ENCODE peak calls at places on chromosomes 3 and 15, in six cellular contexts. G, C, T, I, K and U are unnamed samples. For H3K27me3, the result is how much of the 10 kb centered on the place peaks cover.

GRCh38 chr3:184688251-184688851 is 23.5 kb downstream of the MAGEF1 start:
- DNase-seq in G (no peak), C (peak), T (peak), I (no peak), K (peak), U (peak)

GRCh38 chr3:76264911-76265310 is 479.6 kb upstream of the ZNF717 start:
- DNase-seq in G (no peak), C (no peak), T (no peak), I (no peak), K (no peak), U (no peak)

GRCh38 chr3:56939759-56940323 is 120.6 kb upstream of the SPATA12 start:
- DNase-seq in G (no peak), C (no peak), T (peak), I (no peak), K (no peak), U (no peak)

GRCh38 chr15:38312190-38312589 is 59.6 kb downstream of the SPRED1 start:
- DNase-seq in G (no peak), C (no peak), T (no peak), I (no peak), K (no peak), U (no peak)

GRCh38 chr15:71079208-71080044 is 35.8 kb upstream of the THSD4 start:
- DNase-seq in G (no peak), C (no peak), T (no peak), I (no peak), K (peak), U (peak)

GRCh38 chr3:143895805-143896204 is 47.5 kb upstream of the SLC9A9 start:
- DNase-seq in G (peak), C (no peak), T (no peak), I (no peak), K (peak), U (no peak)

GRCh38 chr15:65298731-65299130 is 2.9 kb downstream of the RNU5A-1 start:
- DNase-seq in G (no peak), C (peak), T (no peak), I (no peak), K (no peak), U (no peak)

GRCh38 chr3:52384009-52384761 is 60.7 kb downstream of the SEMA3G start:
- DNase-seq in G (no peak), C (no peak), T (no peak), I (no peak), K (no peak), U (no peak)

GRCh38 chr15:61404567-61404966 is 175.5 kb upstream of the RORA start:
- DNase-seq in G (no peak), C (no peak), T (no peak), I (no peak), K (no peak), U (no peak)

GRCh38 chr3:10527295-10528016 is 22.1 kb upstream of the ATP2B2 start:
- DNase-seq in G (no peak), C (no peak), T (no peak), I (no peak), K (no peak), U (no peak)

GRCh38 chr3:45701167-45701867 is 12.1 kb downstream of the SACM1L start:
- DNase-seq in G (no peak), C (no peak), T (no peak), I (no peak), K (no peak), U (no peak)

GRCh38 chr3:132283440-132283839 is 33.8 kb upstream of the ACP3 start:
- DNase-seq in G (no peak), C (no peak), T (peak), I (no peak), K (peak), U (no peak)

GRCh38 chr3:186425788-186426730 is 64.0 kb upstream of the DGKG start:
- DNase-seq in G (no peak), C (no peak), T (peak), I (no peak), K (peak), U (peak)

GRCh38 chr3:194998948-194999347 is 272.0 kb downstream of the XXYLT1 start:
- DNase-seq in G (no peak), C (no peak), T (no peak), I (no peak), K (no peak), U (no peak)

GRCh38 chr3:181739628-181740027 is 27.9 kb downstream of the SOX2 start:
- DNase-seq in G (no peak), C (no peak), T (no peak), I (no peak), K (no peak), U (peak)

GRCh38 chr3:135757421-135757820 is 208.1 kb upstream of the PPP2R3A start:
- DNase-seq in G (no peak), C (no peak), T (no peak), I (no peak), K (no peak), U (no peak)

GRCh38 chr15:30038667-30039523 is 43.9 kb upstream of the GOLGA8J start:
- DNase-seq in G (no peak), C (no peak), T (no peak), I (no peak), K (no peak), U (peak)

GRCh38 chr3:45978348-45978747 is 17.3 kb downstream of the FYCO1 start:
- DNase-seq in G (peak), C (no peak), T (no peak), I (no peak), K (no peak), U (no peak)

GRCh38 chr3:172699070-172699469 is 11.8 kb downstream of the NCEH1 start:
- DNase-seq in G (no peak), C (no peak), T (no peak), I (no peak), K (no peak), U (no peak)

GRCh38 chr15:99427210-99427609 is 138.6 kb upstream of the MEF2A start:
- DNase-seq in G (no peak), C (no peak), T (no peak), I (peak), K (no peak), U (no peak)

GRCh38 chr3:151227438-151228290 is 24.6 kb upstream of the GPR171 start:
- DNase-seq in G (peak), C (peak), T (peak), I (peak), K (peak), U (peak)

GRCh38 chr3:4979401-4980228 is at the start of gene BHLHE40:
- DNase-seq in G (peak), C (no peak), T (no peak), I (peak), K (peak), U (peak)

GRCh38 chr3:162643245-162643644 is 1146.6 kb downstream of the OTOL1 start:
- DNase-seq in G (no peak), C (no peak), T (no peak), I (no peak), K (peak), U (no peak)

GRCh38 chr3:177777699-177778098 is 580.4 kb upstream of the TBL1XR1 start:
- DNase-seq in G (peak), C (peak), T (peak), I (no peak), K (peak), U (peak)

GRCh38 chr3:159764211-159765024 is 224.2 kb upstream of the IL12A start:
- DNase-seq in G (peak), C (peak), T (peak), I (peak), K (peak), U (no peak)

GRCh38 chr15:22903961-22904534 is 65.6 kb downstream of the NIPA2 start:
- DNase-seq in G (no peak), C (no peak), T (peak), I (no peak), K (no peak), U (no peak)

GRCh38 chr3:16069149-16069922 is 105.1 kb upstream of the GALNT15 start:
- DNase-seq in G (no peak), C (no peak), T (no peak), I (no peak), K (peak), U (peak)

GRCh38 chr3:138848696-138849095 is 14.0 kb upstream of the PIK3CB start:
- DNase-seq in G (no peak), C (no peak), T (no peak), I (no peak), K (no peak), U (no peak)

GRCh38 chr15:90362936-90363212 is 10.8 kb downstream of the ZNF774 start:
- DNase-seq in G (no peak), C (no peak), T (no peak), I (no peak), K (peak), U (peak)

GRCh38 chr3:172074027-172074426 is 34.6 kb downstream of the FNDC3B start:
- DNase-seq in G (no peak), C (no peak), T (no peak), I (no peak), K (no peak), U (no peak)

GRCh38 chr15:72034859-72035650 is 82.9 kb downstream of the MYO9A start:
- DNase-seq in G (no peak), C (no peak), T (no peak), I (no peak), K (no peak), U (peak)

GRCh38 chr3:114110439-114110838 is 53.9 kb downstream of the QTRT2 start:
- DNase-seq in G (no peak), C (no peak), T (peak), I (no peak), K (no peak), U (no peak)

GRCh38 chr3:178236555-178237277 is 299.5 kb upstream of the KCNMB2 start:
- DNase-seq in G (no peak), C (no peak), T (no peak), I (no peak), K (peak), U (no peak)

GRCh38 chr15:48924528-48925393 is 39.0 kb downstream of the SHC4 start:
- DNase-seq in G (no peak), C (no peak), T (no peak), I (no peak), K (peak), U (no peak)

DNA sequence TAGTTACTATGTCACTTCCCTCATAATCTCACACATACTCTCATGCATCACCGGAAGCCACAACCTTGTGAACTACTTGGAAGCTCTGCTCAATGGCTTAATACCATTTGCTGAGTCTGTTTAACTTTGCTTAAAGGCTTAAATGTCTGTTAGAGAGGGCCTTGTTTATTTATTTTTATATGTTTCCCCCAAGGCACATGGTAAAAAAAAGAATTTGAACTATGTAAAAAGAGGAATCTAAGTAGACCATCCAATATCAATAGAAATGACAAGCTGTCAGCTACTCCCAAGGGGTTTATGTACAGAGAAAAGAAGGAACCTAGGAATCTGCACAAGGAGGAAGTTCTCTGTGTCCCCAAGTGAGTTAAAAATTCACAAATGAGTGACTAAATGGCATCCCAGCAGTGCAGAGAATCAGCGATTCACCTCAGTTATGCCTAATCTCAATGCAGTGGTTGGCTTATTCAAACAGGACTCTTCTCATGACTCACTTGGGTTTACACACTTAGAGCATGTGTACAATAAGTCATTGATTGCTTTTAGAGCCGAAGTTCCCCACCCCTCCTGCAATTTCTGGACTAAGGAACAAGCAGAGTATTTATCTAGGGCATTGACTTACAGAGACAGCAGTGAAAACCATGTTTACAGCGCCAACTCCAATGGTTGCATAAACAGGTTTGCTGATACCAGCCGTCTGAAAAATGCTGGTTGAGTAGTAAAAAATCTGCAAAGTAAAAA is 24.4 kb downstream of the SLC2A2 start:
- DNase-seq in G (no peak), C (no peak), T (no peak), I (no peak), K (peak), U (peak)
- H3K4me3 ChIP-seq in G (no peak), C (no peak), T (no peak), I (no peak), K (no peak), U (no peak)

GRCh38 chr3:141050913-141051632 is at the start of gene SPSB4:
- DNase-seq in G (no peak), C (no peak), T (peak), I (peak), K (peak), U (peak)
- H3K27me3 ChIP-seq in G (under half), C (under half), T (under half), I (under half), K (under half), U (half or more)

GRCh38 chr15:59439571-59439970 is 1.6 kb downstream of the FAM81A start:
- DNase-seq in G (no peak), C (no peak), T (no peak), I (no peak), K (no peak), U (no peak)

GRCh38 chr15:59436774-59437472 is 1.1 kb upstream of the FAM81A start:
- DNase-seq in G (no peak), C (no peak), T (no peak), I (no peak), K (no peak), U (no peak)

GRCh38 chr15:59438891-59439290 is 905 bp downstream of the FAM81A start:
- DNase-seq in G (no peak), C (peak), T (no peak), I (no peak), K (no peak), U (no peak)

GRCh38 chr15:59437777-59438574 is at the start of gene FAM81A:
- DNase-seq in G (peak), C (peak), T (peak), I (peak), K (peak), U (peak)

GRCh38 chr15:59437473-59437776 is 561 bp upstream of the FAM81A start:
- DNase-seq in G (no peak), C (peak), T (peak), I (no peak), K (no peak), U (no peak)
- H3K4me3 ChIP-seq in G (peak), C (peak), T (peak), I (peak), K (peak), U (peak)

DNA sequence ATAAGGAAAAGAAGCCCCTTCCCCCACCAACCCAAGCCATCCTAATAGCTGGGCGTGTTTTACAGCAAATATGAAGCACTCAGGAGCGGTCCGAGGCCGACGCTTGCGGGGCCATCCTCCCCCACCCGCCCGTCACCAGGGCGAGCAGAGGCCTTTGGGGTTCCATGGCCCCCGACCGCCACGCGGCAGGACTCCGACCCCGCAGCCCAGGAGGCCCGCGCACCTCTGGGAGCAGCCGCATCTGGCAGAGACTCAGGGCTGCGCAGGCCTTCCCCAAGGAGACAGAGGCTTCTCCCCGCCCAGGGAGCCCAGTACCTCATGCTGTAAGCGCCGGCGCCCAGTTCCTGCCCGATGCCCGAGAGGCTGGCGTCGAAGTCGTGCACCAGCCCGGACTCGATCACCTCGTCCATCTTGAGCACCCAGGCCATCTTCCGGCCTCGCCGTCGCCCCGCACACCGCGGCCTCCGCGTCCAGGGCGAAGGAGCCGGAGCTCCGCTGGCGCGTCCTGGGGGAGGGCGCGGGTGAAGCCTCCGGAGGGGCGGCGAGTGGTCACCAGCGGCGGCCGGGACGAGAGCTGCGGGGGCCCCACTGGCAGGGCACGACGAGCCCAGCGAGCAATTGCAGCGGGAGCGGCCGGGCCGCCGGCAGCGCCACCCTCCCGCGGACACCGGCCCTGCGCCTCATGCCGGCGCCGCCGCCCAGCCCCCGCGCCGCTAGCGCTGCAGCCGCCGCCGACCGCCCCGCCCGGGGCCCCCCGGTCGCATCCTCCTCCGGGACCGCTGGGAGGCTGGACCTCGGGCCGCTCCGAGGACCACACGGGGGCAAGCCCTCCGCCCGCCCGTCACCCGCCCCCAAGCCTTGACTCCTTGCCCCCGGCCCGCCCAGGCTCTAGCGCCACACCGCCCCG is 531 bp downstream of the UBP1 start:
- DNase-seq in G (peak), C (peak), T (peak), I (peak), K (peak), U (peak)
- H3K27me3 ChIP-seq in G (under half), C (under half), T (under half), I (under half), K (under half), U (under half)

GRCh38 chr3:112115161-112115739 is 17.8 kb downstream of the GCSAM start:
- DNase-seq in G (no peak), C (no peak), T (no peak), I (no peak), K (no peak), U (no peak)
- H3K4me3 ChIP-seq in G (no peak), C (no peak), T (no peak), I (no peak), K (no peak), U (no peak)

GRCh38 chr3:62366093-62366419 is 7.3 kb downstream of the FEZF2 start:
- DNase-seq in G (no peak), C (no peak), T (no peak), I (no peak), K (no peak), U (no peak)

GRCh38 chr3:62363275-62363674 is 10.1 kb downstream of the FEZF2 start:
- DNase-seq in G (no peak), C (no peak), T (no peak), I (peak), K (no peak), U (no peak)

GRCh38 chr3:62367735-62368704 is 5.3 kb downstream of the FEZF2 start:
- DNase-seq in G (no peak), C (no peak), T (peak), I (peak), K (no peak), U (no peak)

GRCh38 chr3:62368705-62369475 is 4.5 kb downstream of the FEZF2 start:
- DNase-seq in G (no peak), C (no peak), T (peak), I (peak), K (no peak), U (no peak)

DNA sequence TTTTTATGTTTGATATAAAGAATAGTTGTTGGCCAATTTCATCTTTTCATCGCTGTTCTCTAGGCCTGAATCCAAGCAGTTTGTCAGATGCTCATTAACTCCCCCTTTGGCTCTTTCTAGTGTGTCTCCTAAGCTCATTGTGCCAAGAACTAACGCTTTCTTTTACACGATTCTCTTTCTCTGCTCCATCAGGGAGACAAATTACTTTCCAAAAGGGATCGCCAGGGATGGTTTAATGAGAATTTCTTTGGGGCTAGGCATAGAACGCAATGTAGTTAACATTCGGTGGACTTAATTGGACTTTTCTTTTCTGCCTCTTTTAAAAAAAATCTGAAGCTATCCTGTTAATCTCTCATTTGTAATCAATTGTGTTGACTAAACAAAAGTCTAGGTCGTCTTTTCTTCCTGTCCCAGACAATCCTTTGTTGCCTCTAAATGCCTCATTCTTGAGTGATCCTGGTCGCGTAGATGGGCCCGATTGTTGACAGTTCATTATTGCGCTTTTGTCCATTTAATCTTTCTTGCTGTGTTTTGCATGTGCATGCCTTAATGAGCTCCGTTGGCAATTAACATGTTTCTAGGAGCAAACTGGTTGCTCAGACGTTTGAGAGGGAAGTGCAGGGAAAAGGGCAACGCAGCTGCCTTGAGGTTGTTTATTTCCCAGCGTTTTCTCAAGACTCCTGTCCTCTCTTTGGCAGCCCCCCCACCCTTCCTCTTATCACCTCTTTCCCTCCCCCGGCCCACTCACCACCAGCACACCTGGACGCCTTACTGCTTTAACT is 7.8 kb downstream of the FEZF2 start:
- DNase-seq in G (no peak), C (no peak), T (peak), I (no peak), K (no peak), U (no peak)
- H3K27me3 ChIP-seq in G (under half), C (under half), T (half or more), I (half or more), K (under half), U (under half)

DNA sequence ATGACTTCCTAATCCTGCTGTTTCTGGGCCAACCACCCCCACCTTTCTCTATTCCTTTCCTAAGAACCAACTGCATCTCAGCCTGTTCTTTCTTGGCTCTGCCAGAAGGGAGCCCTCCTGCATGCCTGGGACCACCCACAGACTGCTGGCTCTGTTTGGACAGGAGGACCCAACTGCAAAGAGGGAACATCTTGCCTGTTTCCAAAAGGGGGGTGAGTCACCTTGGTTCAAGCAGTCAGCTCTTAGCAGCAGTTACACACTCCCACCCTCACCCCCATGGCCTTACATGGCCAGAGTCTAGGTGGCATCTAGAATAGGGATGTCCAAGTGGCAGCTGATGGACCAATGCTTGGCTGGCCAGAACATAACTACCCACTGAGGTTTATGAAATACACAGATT is 116.1 kb upstream of the PRICKLE2 start:
- DNase-seq in G (no peak), C (peak), T (no peak), I (no peak), K (no peak), U (no peak)
- H3K4me3 ChIP-seq in G (no peak), C (no peak), T (no peak), I (no peak), K (no peak), U (no peak)